ENCODE peak calls at places on chromosomes 2 and 18, in six cellular contexts. One of them, this sample, is unnamed.

GRCh38 chr2:222057249-222058073 is 241.3 kb downstream of the PAX3 start:
- DNase-seq in astrocyte of the cerebellum: no peak
- DNase-seq in GM06990: no peak
- DNase-seq in NB4: peak
- DNase-seq in fibroblast of the aortic adventitia: peak
- DNase-seq in LNCaP clone FGC: no peak
- DNase-seq in this sample: no peak

GRCh38 chr18:31680836-31681568 is 3.4 kb downstream of the B4GALT6 start:
- DNase-seq in astrocyte of the cerebellum: no peak
- DNase-seq in GM06990: no peak
- DNase-seq in NB4: peak
- DNase-seq in fibroblast of the aortic adventitia: peak
- DNase-seq in LNCaP clone FGC: no peak
- DNase-seq in this sample: no peak

GRCh38 chr2:153055182-153055581 is 336.8 kb downstream of the ARL6IP6 start:
- DNase-seq in astrocyte of the cerebellum: no peak
- DNase-seq in GM06990: no peak
- DNase-seq in NB4: no peak
- DNase-seq in fibroblast of the aortic adventitia: no peak
- DNase-seq in LNCaP clone FGC: no peak
- DNase-seq in this sample: no peak

GRCh38 chr2:1140389-1141003 is 189.8 kb downstream of the SNTG2 start:
- DNase-seq in astrocyte of the cerebellum: no peak
- DNase-seq in GM06990: peak
- DNase-seq in NB4: peak
- DNase-seq in fibroblast of the aortic adventitia: no peak
- DNase-seq in LNCaP clone FGC: no peak
- DNase-seq in this sample: no peak

GRCh38 chr18:48639772-48640432 is 101.1 kb downstream of the CTIF start:
- DNase-seq in astrocyte of the cerebellum: no peak
- DNase-seq in GM06990: no peak
- DNase-seq in NB4: peak
- DNase-seq in fibroblast of the aortic adventitia: no peak
- DNase-seq in LNCaP clone FGC: no peak
- DNase-seq in this sample: no peak

GRCh38 chr2:30686000-30686399 is 121.2 kb downstream of the CAPN13 start:
- DNase-seq in astrocyte of the cerebellum: no peak
- DNase-seq in GM06990: no peak
- DNase-seq in NB4: peak
- DNase-seq in fibroblast of the aortic adventitia: no peak
- DNase-seq in LNCaP clone FGC: peak
- DNase-seq in this sample: no peak

GRCh38 chr2:70785137-70785911 is 5.1 kb downstream of the FIGLA start:
- DNase-seq in astrocyte of the cerebellum: no peak
- DNase-seq in GM06990: no peak
- DNase-seq in NB4: peak
- DNase-seq in fibroblast of the aortic adventitia: peak
- DNase-seq in LNCaP clone FGC: peak
- DNase-seq in this sample: no peak

GRCh38 chr2:111135910-111136297 is 15.2 kb downstream of the BCL2L11 start:
- DNase-seq in astrocyte of the cerebellum: peak
- DNase-seq in GM06990: no peak
- DNase-seq in NB4: peak
- DNase-seq in fibroblast of the aortic adventitia: peak
- DNase-seq in LNCaP clone FGC: no peak
- DNase-seq in this sample: no peak

GRCh38 chr2:111676423-111676822 is 207.6 kb downstream of the ANAPC1 start:
- DNase-seq in astrocyte of the cerebellum: no peak
- DNase-seq in GM06990: no peak
- DNase-seq in NB4: no peak
- DNase-seq in fibroblast of the aortic adventitia: no peak
- DNase-seq in LNCaP clone FGC: no peak
- DNase-seq in this sample: no peak

GRCh38 chr2:218149098-218149497 is 17.7 kb downstream of the CXCR1 start:
- DNase-seq in astrocyte of the cerebellum: no peak
- DNase-seq in GM06990: no peak
- DNase-seq in NB4: no peak
- DNase-seq in fibroblast of the aortic adventitia: no peak
- DNase-seq in LNCaP clone FGC: no peak
- DNase-seq in this sample: no peak

GRCh38 chr18:55031979-55032378 is 72.7 kb upstream of the CCDC68 start:
- DNase-seq in astrocyte of the cerebellum: no peak
- DNase-seq in GM06990: no peak
- DNase-seq in NB4: no peak
- DNase-seq in fibroblast of the aortic adventitia: no peak
- DNase-seq in LNCaP clone FGC: no peak
- DNase-seq in this sample: no peak

GRCh38 chr18:51278045-51278649 is 80.7 kb upstream of the MEX3C start:
- DNase-seq in astrocyte of the cerebellum: no peak
- DNase-seq in GM06990: no peak
- DNase-seq in NB4: peak
- DNase-seq in fibroblast of the aortic adventitia: peak
- DNase-seq in LNCaP clone FGC: peak
- DNase-seq in this sample: no peak

GRCh38 chr2:240431663-240432424 is 3.6 kb upstream of the GPC1 start:
- DNase-seq in astrocyte of the cerebellum: no peak
- DNase-seq in GM06990: no peak
- DNase-seq in NB4: no peak
- DNase-seq in fibroblast of the aortic adventitia: no peak
- DNase-seq in LNCaP clone FGC: no peak
- DNase-seq in this sample: no peak

DNA sequence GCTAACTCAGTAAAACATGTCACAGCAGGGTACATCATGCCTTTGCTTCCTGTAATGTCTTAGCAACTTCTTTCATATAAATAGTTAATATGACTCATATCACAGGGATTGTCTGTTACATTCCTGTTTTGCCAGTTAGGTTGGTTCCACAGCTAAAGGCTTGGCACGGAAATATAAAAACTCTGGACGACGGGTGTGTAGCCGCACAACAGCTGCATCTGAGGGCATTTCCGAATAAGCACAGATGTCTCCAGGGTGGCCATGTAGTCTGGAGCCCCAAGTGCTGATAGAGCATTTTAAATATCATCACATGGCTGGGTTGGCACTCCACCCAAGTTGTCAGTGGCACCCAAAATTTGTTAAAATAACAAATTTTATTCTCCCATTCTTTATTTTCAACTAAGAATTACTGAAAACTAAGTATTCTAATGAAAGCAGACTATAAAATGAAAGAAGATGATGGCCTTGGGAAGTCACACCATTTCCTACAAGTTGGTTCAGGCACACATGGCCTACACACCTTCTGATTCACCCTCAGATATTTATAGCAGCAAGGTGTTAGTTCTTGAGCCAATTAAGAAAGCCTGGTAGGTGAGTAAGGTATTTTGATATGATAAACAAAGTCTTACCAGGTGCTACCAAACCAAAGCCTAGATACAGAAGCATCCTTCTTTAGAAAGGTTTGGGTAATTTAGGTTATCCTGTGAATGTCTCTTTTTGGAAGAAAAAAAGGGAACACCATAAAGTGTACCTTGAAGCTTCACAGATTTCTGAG is 61.8 kb upstream of the STK17B start:
- DNase-seq in astrocyte of the cerebellum: peak
- DNase-seq in GM06990: no peak
- DNase-seq in NB4: peak
- DNase-seq in fibroblast of the aortic adventitia: peak
- DNase-seq in LNCaP clone FGC: peak
- DNase-seq in this sample: peak
- H3K4me3 ChIP-seq in astrocyte of the cerebellum: no peak
- H3K4me3 ChIP-seq in GM06990: no peak
- H3K4me3 ChIP-seq in NB4: no peak
- H3K4me3 ChIP-seq in fibroblast of the aortic adventitia: no peak
- H3K4me3 ChIP-seq in LNCaP clone FGC: peak
- H3K4me3 ChIP-seq in this sample: no peak

DNA sequence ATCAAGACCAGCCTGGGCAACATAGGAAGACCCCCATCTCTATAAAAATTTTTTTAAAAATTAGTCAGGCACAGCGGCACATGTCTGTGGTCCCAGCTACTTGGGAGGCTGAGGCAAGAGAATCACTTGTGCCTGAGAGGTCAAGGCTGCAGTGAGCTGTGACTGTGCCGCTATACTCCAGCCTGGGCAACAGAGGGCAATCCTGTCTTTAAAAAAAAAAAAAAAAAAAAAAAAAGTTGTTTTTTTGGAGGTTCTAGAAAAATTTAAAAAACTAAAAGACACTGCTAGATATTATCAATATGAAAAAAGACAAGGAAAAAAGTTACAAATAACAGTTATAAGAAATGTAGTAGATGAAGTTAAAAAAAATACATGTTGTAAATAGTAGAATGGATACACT is 56.1 kb upstream of the C2orf15 start:
- DNase-seq in astrocyte of the cerebellum: no peak
- DNase-seq in GM06990: no peak
- DNase-seq in NB4: peak
- DNase-seq in fibroblast of the aortic adventitia: no peak
- DNase-seq in LNCaP clone FGC: no peak
- DNase-seq in this sample: no peak
- TF ChIP-seq CTCF in astrocyte of the cerebellum: peak
- TF ChIP-seq CTCF in GM06990: peak
- TF ChIP-seq CTCF in NB4: peak
- TF ChIP-seq CTCF in fibroblast of the aortic adventitia: peak
- TF ChIP-seq CTCF in LNCaP clone FGC: peak
- TF ChIP-seq CTCF in this sample: peak

GRCh38 chr18:44727291-44727690 is 46.6 kb downstream of the SETBP1 start:
- DNase-seq in astrocyte of the cerebellum: no peak
- DNase-seq in GM06990: no peak
- DNase-seq in NB4: no peak
- DNase-seq in fibroblast of the aortic adventitia: no peak
- DNase-seq in LNCaP clone FGC: no peak
- DNase-seq in this sample: no peak

GRCh38 chr18:44723973-44724778 is 43.5 kb downstream of the SETBP1 start:
- DNase-seq in astrocyte of the cerebellum: no peak
- DNase-seq in GM06990: no peak
- DNase-seq in NB4: no peak
- DNase-seq in fibroblast of the aortic adventitia: no peak
- DNase-seq in LNCaP clone FGC: no peak
- DNase-seq in this sample: no peak

GRCh38 chr18:44729631-44730101 is 49.0 kb downstream of the SETBP1 start:
- DNase-seq in astrocyte of the cerebellum: no peak
- DNase-seq in GM06990: no peak
- DNase-seq in NB4: peak
- DNase-seq in fibroblast of the aortic adventitia: peak
- DNase-seq in LNCaP clone FGC: no peak
- DNase-seq in this sample: no peak

GRCh38 chr18:44723366-44723765 is 42.7 kb downstream of the SETBP1 start:
- DNase-seq in astrocyte of the cerebellum: no peak
- DNase-seq in GM06990: no peak
- DNase-seq in NB4: no peak
- DNase-seq in fibroblast of the aortic adventitia: no peak
- DNase-seq in LNCaP clone FGC: no peak
- DNase-seq in this sample: no peak

GRCh38 chr18:44725300-44726096 is 44.8 kb downstream of the SETBP1 start:
- DNase-seq in astrocyte of the cerebellum: no peak
- DNase-seq in GM06990: peak
- DNase-seq in NB4: peak
- DNase-seq in fibroblast of the aortic adventitia: peak
- DNase-seq in LNCaP clone FGC: no peak
- DNase-seq in this sample: no peak
- H3K4me3 ChIP-seq in astrocyte of the cerebellum: no peak
- H3K4me3 ChIP-seq in GM06990: no peak
- H3K4me3 ChIP-seq in NB4: no peak
- H3K4me3 ChIP-seq in fibroblast of the aortic adventitia: no peak
- H3K4me3 ChIP-seq in LNCaP clone FGC: no peak
- H3K4me3 ChIP-seq in this sample: no peak

GRCh38 chr2:156892449-156893335 is 364.8 kb upstream of the GALNT5 start:
- DNase-seq in astrocyte of the cerebellum: peak
- DNase-seq in GM06990: peak
- DNase-seq in NB4: peak
- DNase-seq in fibroblast of the aortic adventitia: peak
- DNase-seq in LNCaP clone FGC: peak
- DNase-seq in this sample: peak
- TF ChIP-seq CTCF in astrocyte of the cerebellum: peak
- TF ChIP-seq CTCF in GM06990: peak
- TF ChIP-seq CTCF in NB4: peak
- TF ChIP-seq CTCF in fibroblast of the aortic adventitia: peak
- TF ChIP-seq CTCF in LNCaP clone FGC: peak
- TF ChIP-seq CTCF in this sample: peak

GRCh38 chr2:201183373-201183742 is 417 bp downstream of the CASP10 start:
- DNase-seq in astrocyte of the cerebellum: no peak
- DNase-seq in GM06990: no peak
- DNase-seq in NB4: no peak
- DNase-seq in fibroblast of the aortic adventitia: no peak
- DNase-seq in LNCaP clone FGC: no peak
- DNase-seq in this sample: no peak
- H3K4me3 ChIP-seq in astrocyte of the cerebellum: no peak
- H3K4me3 ChIP-seq in GM06990: peak
- H3K4me3 ChIP-seq in NB4: peak
- H3K4me3 ChIP-seq in fibroblast of the aortic adventitia: peak
- H3K4me3 ChIP-seq in LNCaP clone FGC: peak
- H3K4me3 ChIP-seq in this sample: no peak

GRCh38 chr18:36668349-36668748 is 160.5 kb downstream of the TPGS2 start:
- DNase-seq in astrocyte of the cerebellum: no peak
- DNase-seq in GM06990: no peak
- DNase-seq in NB4: no peak
- DNase-seq in fibroblast of the aortic adventitia: no peak
- DNase-seq in LNCaP clone FGC: no peak
- DNase-seq in this sample: no peak

GRCh38 chr18:36676629-36677028 is 152.2 kb downstream of the TPGS2 start:
- DNase-seq in astrocyte of the cerebellum: no peak
- DNase-seq in GM06990: no peak
- DNase-seq in NB4: no peak
- DNase-seq in fibroblast of the aortic adventitia: no peak
- DNase-seq in LNCaP clone FGC: no peak
- DNase-seq in this sample: no peak

GRCh38 chr18:36672437-36673344 is 156.1 kb downstream of the TPGS2 start:
- DNase-seq in astrocyte of the cerebellum: no peak
- DNase-seq in GM06990: peak
- DNase-seq in NB4: peak
- DNase-seq in fibroblast of the aortic adventitia: peak
- DNase-seq in LNCaP clone FGC: no peak
- DNase-seq in this sample: no peak

GRCh38 chr18:36675076-36675475 is 153.7 kb downstream of the TPGS2 start:
- DNase-seq in astrocyte of the cerebellum: no peak
- DNase-seq in GM06990: no peak
- DNase-seq in NB4: no peak
- DNase-seq in fibroblast of the aortic adventitia: no peak
- DNase-seq in LNCaP clone FGC: no peak
- DNase-seq in this sample: no peak

DNA sequence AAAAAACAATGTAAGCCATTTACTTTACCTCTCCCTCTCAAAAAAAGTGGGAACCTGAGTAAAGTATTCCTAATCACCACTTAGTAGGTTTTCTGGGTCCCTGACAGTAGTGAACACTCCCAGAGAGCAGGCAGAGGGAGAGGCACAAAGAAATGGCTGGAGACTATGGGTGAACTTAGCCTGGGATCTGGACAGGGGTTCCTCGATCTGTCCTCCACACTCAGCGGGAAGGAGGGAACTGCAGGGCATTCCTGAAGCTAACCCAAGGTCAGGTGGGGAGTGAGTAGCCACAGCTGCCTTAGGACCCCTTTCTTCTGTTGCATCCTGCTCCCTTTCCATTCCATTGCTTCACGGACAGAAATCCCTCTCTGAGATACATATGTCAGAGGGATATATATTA is 155.3 kb downstream of the TPGS2 start:
- DNase-seq in astrocyte of the cerebellum: no peak
- DNase-seq in GM06990: no peak
- DNase-seq in NB4: no peak
- DNase-seq in fibroblast of the aortic adventitia: no peak
- DNase-seq in LNCaP clone FGC: no peak
- DNase-seq in this sample: no peak
- TF ChIP-seq CTCF in astrocyte of the cerebellum: no peak
- TF ChIP-seq CTCF in GM06990: no peak
- TF ChIP-seq CTCF in NB4: no peak
- TF ChIP-seq CTCF in fibroblast of the aortic adventitia: no peak
- TF ChIP-seq CTCF in LNCaP clone FGC: no peak
- TF ChIP-seq CTCF in this sample: no peak